ENCODE peak calls at places on chromosome 10, in six cellular contexts. G, T, Y, D, U and X are unnamed samples.

GRCh38 chr10:13062813-13063212 is 37.1 kb upstream of the OPTN start:
- DNase-seq in G (peak; percentile 12), T (no peak), Y (no peak), D (no peak), U (no peak), X (no peak)

GRCh38 chr10:79487296-79488194 is 24.8 kb upstream of the EIF5AL1 start:
- DNase-seq in G (peak; percentile 79), T (peak; percentile 69), Y (peak; percentile 95), D (no peak), U (peak; percentile 42), X (peak; percentile 86)

GRCh38 chr10:71776528-71776927 is 3.2 kb upstream of the VSIR start:
- DNase-seq in G (no peak), T (peak; percentile 20), Y (no peak), D (no peak), U (no peak), X (no peak)

GRCh38 chr10:91690412-91690811 is 57.5 kb upstream of the PPP1R3C start:
- DNase-seq in G (no peak), T (no peak), Y (no peak), D (no peak), U (no peak), X (no peak)

GRCh38 chr10:48507494-48507893 is 97.4 kb downstream of the ARHGAP22 start:
- DNase-seq in G (no peak), T (no peak), Y (peak; percentile 19), D (no peak), U (no peak), X (no peak)

GRCh38 chr10:58066126-58066525 is 201.6 kb downstream of the IPMK start:
- DNase-seq in G (no peak), T (no peak), Y (no peak), D (no peak), U (no peak), X (no peak)

GRCh38 chr10:45440511-45441062 is 66.6 kb downstream of the ALOX5 start:
- DNase-seq in G (no peak), T (no peak), Y (no peak), D (no peak), U (no peak), X (no peak)

GRCh38 chr10:42707229-42707628 is 68.9 kb upstream of the ZNF33B start:
- DNase-seq in G (no peak), T (no peak), Y (no peak), D (no peak), U (no peak), X (no peak)

GRCh38 chr10:13536674-13537366 is 8.0 kb upstream of the BEND7 start:
- DNase-seq in G (peak; percentile 56), T (peak; percentile 55), Y (peak; percentile 90), D (no peak), U (peak; percentile 16), X (peak; percentile 83)

GRCh38 chr10:38008006-38008405 is 2.5 kb upstream of the ZNF33A start:
- DNase-seq in G (no peak), T (no peak), Y (no peak), D (no peak), U (peak; percentile 7), X (no peak)

GRCh38 chr10:59098387-59098786 is 78.1 kb upstream of the PHYHIPL start:
- DNase-seq in G (no peak), T (no peak), Y (no peak), D (no peak), U (no peak), X (no peak)